ENCODE peak calls at places on chromosomes 7 and 10, in nine cellular contexts. A, F, P, B, O, J, W, H and R are unnamed samples.

GRCh38 chr7:121187676-121188075 is 141.1 kb upstream of the WNT16 start:
- DNase-seq in B (peak), J (no peak), P (no peak), O (peak), H (no peak), A (no peak), F (peak), W (no peak), R (no peak)

GRCh38 chr10:76936182-76936581 is 701.4 kb downstream of the KCNMA1 start:
- DNase-seq in F (no peak), A (no peak), W (no peak), J (no peak), H (no peak), P (no peak), B (no peak), O (no peak), R (no peak)

GRCh38 chr7:157813053-157813452 is 476.2 kb downstream of the DNAJB6 start:
- DNase-seq in B (no peak), A (no peak), F (no peak), O (no peak), H (no peak), W (no peak), J (no peak), P (no peak), R (no peak)

GRCh38 chr7:1883834-1884582 is 213.9 kb downstream of the ELFN1 start:
- DNase-seq in F (no peak), J (no peak), O (no peak), W (no peak), H (no peak), P (no peak), B (no peak), A (no peak), R (no peak)

GRCh38 chr7:151440799-151441443 is 980 bp upstream of the CRYGN start:
- DNase-seq in J (no peak), A (no peak), O (peak), F (peak), B (no peak), H (no peak), W (no peak), P (no peak), R (peak)

GRCh38 chr10:58414270-58415041 is 29.2 kb downstream of the TFAM start:
- DNase-seq in O (peak), A (peak), H (peak), J (no peak), P (no peak), B (peak), F (peak), W (peak), R (no peak)

GRCh38 chr7:107594961-107595737 is 15.1 kb downstream of the BCAP29 start:
- DNase-seq in J (no peak), O (peak), F (peak), P (no peak), H (peak), B (no peak), W (peak), A (peak), R (no peak)

GRCh38 chr10:84008878-84009277 is 130.4 kb upstream of the GHITM start:
- DNase-seq in H (peak), A (no peak), P (peak), O (no peak), W (no peak), J (no peak), B (no peak), F (peak), R (peak)

GRCh38 chr7:92569137-92569536 is 21.1 kb downstream of the FAM133B start:
- DNase-seq in B (no peak), W (no peak), J (no peak), H (no peak), A (no peak), P (no peak), F (peak), O (peak), R (no peak)

GRCh38 chr10:52879181-52879607 is 106.6 kb upstream of the MBL2 start:
- DNase-seq in A (no peak), F (no peak), H (peak), O (peak), B (no peak), P (no peak), J (no peak), W (no peak), R (no peak)

GRCh38 chr10:115049957-115050356 is 43.2 kb upstream of the ATRNL1 start:
- DNase-seq in B (no peak), O (peak), P (no peak), A (no peak), F (no peak), H (no peak), W (no peak), J (no peak), R (no peak)

GRCh38 chr7:129771928-129772479 is 160.5 kb downstream of the NRF1 start:
- DNase-seq in H (no peak), P (no peak), A (no peak), J (no peak), F (no peak), B (no peak), W (no peak), O (no peak), R (no peak)

GRCh38 chr7:116969371-116969902 is 16.1 kb downstream of the ST7 start:
- DNase-seq in F (no peak), W (no peak), H (no peak), P (no peak), O (no peak), B (no peak), J (no peak), A (no peak), R (no peak)

GRCh38 chr10:3126249-3126648 is 46.3 kb downstream of the PITRM1 start:
- DNase-seq in J (no peak), O (no peak), F (no peak), H (no peak), B (no peak), A (no peak), W (no peak), P (no peak), R (no peak)

GRCh38 chr10:4498763-4499251 is 327.2 kb upstream of the AKR1E2 start:
- DNase-seq in O (peak), B (no peak), P (no peak), A (peak), J (no peak), W (no peak), F (peak), H (peak), R (no peak)

GRCh38 chr10:10883737-10884136 is 133.9 kb upstream of the CELF2 start:
- DNase-seq in A (no peak), J (no peak), F (no peak), H (no peak), W (no peak), O (no peak), P (no peak), B (no peak), R (no peak)

GRCh38 chr7:141586878-141587277 is 35.7 kb downstream of the AGK start:
- DNase-seq in J (no peak), F (no peak), B (no peak), A (no peak), W (no peak), H (no peak), O (peak), P (no peak), R (no peak)

GRCh38 chr7:55075464-55075971 is 56.7 kb downstream of the EGFR start:
- DNase-seq in P (no peak), W (no peak), F (peak), A (no peak), H (no peak), O (no peak), B (no peak), J (no peak), R (no peak)

GRCh38 chr7:140058517-140058916 is 4.2 kb downstream of the PARP12 start:
- DNase-seq in O (no peak), W (no peak), A (no peak), H (no peak), J (no peak), F (no peak), B (no peak), P (no peak), R (no peak)

GRCh38 chr10:35427543-35427942 is 91.2 kb downstream of the CCNY start:
- DNase-seq in B (no peak), J (no peak), F (no peak), O (no peak), P (no peak), A (no peak), W (no peak), H (no peak), R (no peak)

GRCh38 chr7:46071076-46071475 is 150.0 kb upstream of the IGFBP3 start:
- DNase-seq in J (no peak), A (no peak), B (no peak), F (peak), W (no peak), O (peak), P (no peak), H (no peak), R (no peak)

GRCh38 chr10:121610798-121611325 is 12.6 kb upstream of the FGFR2 start:
- DNase-seq in W (no peak), H (no peak), P (no peak), A (no peak), O (no peak), J (no peak), F (peak), B (peak), R (no peak)

GRCh38 chr7:26376208-26376917 is 84.7 kb downstream of the SNX10 start:
- DNase-seq in J (peak), P (peak), H (no peak), A (no peak), F (no peak), W (peak), O (no peak), B (peak), R (peak)

GRCh38 chr7:29442146-29442545 is 121.5 kb upstream of the PRR15 start:
- DNase-seq in H (peak), W (peak), J (no peak), A (no peak), O (peak), P (no peak), B (no peak), F (peak), R (no peak)

GRCh38 chr10:8065651-8066050 is 11.2 kb downstream of the GATA3 start:
- DNase-seq in F (no peak), P (no peak), H (no peak), O (peak), W (peak), A (no peak), B (no peak), J (no peak), R (no peak)

GRCh38 chr10:5948999-5949759 is 28.2 kb downstream of the IL15RA start:
- DNase-seq in F (peak), O (peak), P (peak), J (no peak), H (peak), B (no peak), A (peak), W (no peak), R (peak)

GRCh38 chr10:45160266-45160665 is 155.1 kb downstream of the OR13A1 start:
- DNase-seq in J (no peak), W (no peak), P (no peak), A (no peak), H (peak), B (no peak), F (peak), O (peak), R (no peak)

GRCh38 chr10:59362991-59363390 is 642 bp upstream of the FAM13C start:
- DNase-seq in W (no peak), P (no peak), J (no peak), H (peak), B (peak), O (peak), F (peak), A (no peak), R (peak)

GRCh38 chr7:111132833-111133232 is 41.9 kb downstream of the LRRN3 start:
- DNase-seq in J (no peak), P (no peak), W (no peak), B (peak), O (no peak), H (peak), A (no peak), F (peak), R (no peak)

GRCh38 chr10:119371704-119372663 is 164.6 kb downstream of the GRK5 start:
- DNase-seq in W (no peak), H (no peak), O (no peak), B (no peak), P (no peak), J (no peak), A (no peak), F (no peak), R (no peak)

GRCh38 chr7:42337225-42337905 is 100.4 kb upstream of the GLI3 start:
- DNase-seq in F (no peak), B (no peak), P (no peak), W (no peak), A (no peak), H (no peak), O (no peak), J (no peak), R (no peak)

GRCh38 chr10:122981066-122981464 is 864 bp downstream of the PSTK start:
- DNase-seq in O (peak), A (no peak), P (no peak), W (no peak), F (peak), J (no peak), H (peak), B (peak), R (peak)

GRCh38 chr10:119454231-119454804 is 88.2 kb downstream of the RGS10 start:
- DNase-seq in H (no peak), F (no peak), O (no peak), W (no peak), J (no peak), B (no peak), P (no peak), A (no peak), R (no peak)

GRCh38 chr7:45384499-45384898 is 189.7 kb upstream of the ADCY1 start:
- DNase-seq in B (no peak), H (peak), P (no peak), A (no peak), J (no peak), O (no peak), W (no peak), F (peak), R (no peak)

GRCh38 chr7:142885311-142886230 is at the start of gene TRPV6:
- DNase-seq in O (no peak), J (no peak), W (peak), F (no peak), A (no peak), B (peak), P (no peak), H (peak), R (no peak)

GRCh38 chr7:3605222-3605621 is 304.2 kb downstream of the SDK1 start:
- DNase-seq in B (no peak), H (peak), P (no peak), J (no peak), W (no peak), F (no peak), O (peak), A (no peak), R (no peak)

GRCh38 chr7:19773361-19773760 is at the start of gene TMEM196:
- DNase-seq in A (no peak), W (no peak), O (no peak), J (no peak), F (no peak), P (no peak), B (no peak), H (no peak), R (no peak)

GRCh38 chr7:3244241-3244814 is 56.7 kb upstream of the SDK1 start:
- DNase-seq in W (peak), H (peak), J (no peak), F (peak), A (peak), P (no peak), B (no peak), O (peak), R (no peak)

GRCh38 chr7:64602518-64602917 is 39.6 kb upstream of the ZNF680 start:
- DNase-seq in F (peak), O (peak), B (no peak), W (no peak), J (no peak), A (no peak), H (no peak), P (no peak), R (no peak)

GRCh38 chr10:12018438-12019342 is 23.9 kb downstream of the UPF2 start:
- DNase-seq in F (peak), H (no peak), B (no peak), W (no peak), J (no peak), O (peak), A (no peak), P (no peak), R (no peak)